ENCODE peak calls at places on chromosome 15, in six cellular contexts. J, W, B, U, C and E are unnamed samples. For H3K4me1 and H3K9me3, the result is how much of the 10 kb centered on the place peaks cover.

GRCh38 chr15:53974813-53975212 is 3.4 kb upstream of the UNC13C start:
- DNase-seq in W (no peak), C (no peak), J (no peak), U (no peak), B (no peak), E (no peak)

GRCh38 chr15:31434418-31435255 is 108.0 kb downstream of the KLF13 start:
- DNase-seq in C (peak), W (peak), U (peak), J (peak), B (peak), E (peak)

GRCh38 chr15:45732544-45733130 is 97.8 kb downstream of the SQOR start:
- DNase-seq in B (no peak), J (no peak), C (no peak), W (no peak), U (no peak), E (no peak)

GRCh38 chr15:101128191-101128590 is 123.7 kb downstream of the CHSY1 start:
- DNase-seq in J (peak), C (no peak), W (peak), U (peak), B (peak), E (peak)

GRCh38 chr15:33533197-33533596 is 222.4 kb downstream of the RYR3 start:
- DNase-seq in B (no peak), C (no peak), U (no peak), W (no peak), J (no peak), E (no peak)

GRCh38 chr15:70815604-70816003 is 38.4 kb downstream of the LARP6 start:
- DNase-seq in C (no peak), B (peak), W (no peak), J (no peak), U (no peak), E (no peak)

GRCh38 chr15:31360843-31361763 is 34.5 kb downstream of the KLF13 start:
- DNase-seq in J (no peak), B (no peak), W (no peak), U (no peak), C (peak), E (peak)

GRCh38 chr15:81758789-81759188 is 287.0 kb downstream of the MEX3B start:
- DNase-seq in W (no peak), C (no peak), U (no peak), B (no peak), J (no peak), E (no peak)

GRCh38 chr15:101055411-101055810 is 136.3 kb downstream of the LRRK1 start:
- DNase-seq in C (no peak), W (no peak), U (no peak), B (no peak), J (no peak), E (peak)

GRCh38 chr15:95669146-95669922 is 661.2 kb upstream of the NR2F2 start:
- DNase-seq in B (no peak), C (no peak), U (no peak), W (peak), J (no peak), E (no peak)

GRCh38 chr15:71647479-71647792 is 162.9 kb upstream of the NR2E3 start:
- DNase-seq in B (peak), U (peak), W (no peak), J (no peak), C (no peak), E (peak)

GRCh38 chr15:91522609-91523332 is 330.7 kb upstream of the SLCO3A1 start:
- DNase-seq in C (no peak), B (peak), U (peak), J (peak), W (no peak), E (peak)

GRCh38 chr15:63599401-63600000 is 2.3 kb downstream of the FBXL22 start:
- DNase-seq in B (no peak), W (peak), J (no peak), C (peak), U (peak), E (peak)

GRCh38 chr15:64163662-64164362 is 990 bp upstream of the PPIB start:
- DNase-seq in C (no peak), J (no peak), W (no peak), B (no peak), U (no peak), E (peak)

GRCh38 chr15:99476413-99477222 is 89.2 kb upstream of the MEF2A start:
- DNase-seq in C (peak), U (peak), J (peak), W (peak), B (peak), E (peak)

GRCh38 chr15:62498711-62499110 is 333.6 kb upstream of the C2CD4B start:
- DNase-seq in B (no peak), W (no peak), C (no peak), J (peak), U (no peak), E (no peak)

GRCh38 chr15:62500325-62500724 is 335.2 kb upstream of the C2CD4B start:
- DNase-seq in C (no peak), U (no peak), B (no peak), W (no peak), J (no peak), E (no peak)

GRCh38 chr15:62503451-62503850 is 338.4 kb upstream of the C2CD4B start:
- DNase-seq in C (no peak), U (no peak), B (no peak), W (peak), J (no peak), E (no peak)

GRCh38 chr15:62505761-62506160 is 340.7 kb upstream of the C2CD4B start:
- DNase-seq in B (no peak), C (no peak), U (no peak), J (no peak), W (no peak), E (no peak)

DNA sequence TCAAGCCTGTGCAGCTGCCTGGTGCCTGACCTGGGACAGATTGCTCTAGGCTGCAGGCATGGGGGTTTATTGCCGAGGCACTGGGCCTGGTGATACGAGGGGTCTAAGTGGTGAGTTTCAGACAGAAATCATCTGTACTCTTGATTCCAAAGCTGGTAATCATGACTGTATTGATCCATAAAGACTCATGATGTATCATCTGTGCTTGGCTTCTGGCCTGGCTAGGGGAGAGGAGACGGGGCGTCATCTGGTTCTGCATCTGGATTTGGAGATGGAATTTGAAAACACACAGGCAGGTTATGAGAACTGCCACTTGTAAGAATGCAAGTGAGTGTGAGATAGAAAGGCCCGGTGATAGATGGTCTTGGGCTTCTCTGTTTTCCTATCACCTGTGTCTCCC is 337.4 kb upstream of the C2CD4B start:
- DNase-seq in U (no peak), B (no peak), W (no peak), J (no peak), C (no peak), E (no peak)
- H3K4me1 ChIP-seq in U (under half), B (under half), W (under half), J (under half), C (under half), E (under half)

DNA sequence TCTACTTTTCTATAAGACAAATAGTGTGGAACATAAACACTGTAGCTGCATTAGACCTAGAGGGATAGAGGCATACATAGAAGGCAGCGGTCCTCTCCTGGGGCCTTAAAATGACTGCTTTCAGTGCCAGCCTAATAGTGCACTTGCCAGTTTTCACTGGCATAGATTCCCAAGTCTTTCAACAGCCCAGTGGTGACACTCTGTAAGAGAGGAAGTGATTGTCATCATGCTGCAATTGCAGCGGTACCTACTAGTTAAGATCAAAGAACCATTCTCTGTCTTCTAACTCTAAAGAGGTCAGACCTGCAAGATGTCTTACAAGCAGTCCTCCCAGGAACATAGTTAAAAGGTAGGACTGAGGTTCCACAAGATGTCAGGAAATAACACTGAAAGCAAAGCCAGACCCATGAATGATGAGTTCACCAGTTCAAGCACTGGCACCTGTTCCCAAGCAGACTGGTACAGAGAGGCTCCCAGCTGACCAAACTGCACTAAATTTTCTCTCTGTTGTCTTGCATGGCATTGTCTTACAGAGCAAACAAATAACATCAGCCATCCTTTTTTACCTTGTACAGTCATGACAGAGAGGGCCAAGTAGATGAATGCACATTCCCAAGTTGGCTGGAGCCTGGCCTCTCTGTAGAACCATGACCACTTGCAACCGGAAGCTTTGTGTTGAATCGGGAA is 100.5 kb upstream of the SKOR1 start:
- DNase-seq in B (no peak), J (no peak), C (no peak), W (no peak), U (no peak), E (no peak)
- H3K4me2 ChIP-seq in B (no peak), J (no peak), C (no peak), W (no peak), U (no peak), E (no peak)

DNA sequence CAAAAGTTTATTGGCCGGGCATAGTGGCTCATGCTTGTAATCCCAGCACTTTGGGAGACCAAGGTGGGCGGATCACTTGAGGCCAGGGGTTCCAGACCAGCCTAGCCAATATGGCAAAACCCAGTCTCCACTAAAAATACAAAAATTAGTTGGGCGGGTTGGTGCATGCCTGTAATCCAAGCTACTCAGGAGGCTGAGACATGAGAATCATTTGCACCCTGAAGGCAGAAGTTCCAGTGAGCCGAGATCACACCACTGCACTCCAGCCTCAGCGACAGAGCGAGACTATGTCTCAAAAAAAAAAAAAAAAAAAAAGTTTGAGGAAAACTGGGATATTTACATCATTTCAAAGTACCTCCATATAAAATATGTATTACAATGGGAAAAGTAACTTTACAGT is 40.4 kb downstream of the ETFA start:
- DNase-seq in B (no peak), U (no peak), C (no peak), W (no peak), J (no peak), E (no peak)
- H3K9me3 ChIP-seq in B (under half), U (under half), C (under half), W (under half), J (under half), E (under half)

GRCh38 chr15:40499931-40500330 is 29.1 kb downstream of the CHST14 start:
- DNase-seq in B (no peak), C (no peak), J (no peak), U (no peak), W (no peak), E (no peak)
- H3K4me1 ChIP-seq in B (under half), C (under half), J (under half), U (under half), W (under half), E (under half)

DNA sequence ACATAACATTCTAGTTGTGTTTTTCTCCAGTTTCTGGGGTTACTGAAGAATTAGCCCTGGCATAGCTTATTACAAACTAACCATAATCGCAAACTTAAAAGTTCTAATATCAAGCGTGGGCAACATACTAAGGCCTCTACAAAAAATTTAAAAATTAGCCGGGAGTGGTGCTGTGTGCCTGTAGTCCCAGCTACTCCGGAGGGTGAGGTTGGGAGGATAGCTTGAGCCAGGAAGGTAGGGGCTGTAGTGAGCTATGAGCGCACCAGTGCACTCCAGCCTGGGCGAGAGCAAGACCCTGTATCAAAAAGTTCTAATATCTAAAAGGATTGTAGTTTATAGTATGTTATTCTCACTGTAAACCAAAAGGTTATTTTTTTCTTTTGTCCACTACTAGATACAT is 1.1 kb downstream of the OIP5 start:
- DNase-seq in W (no peak), C (no peak), U (no peak), J (no peak), B (no peak), E (no peak)
- H3K4me2 ChIP-seq in W (peak), C (peak), U (peak), J (peak), B (peak), E (peak)